ENCODE peak calls at places on chromosome 19, in six cellular contexts. T, S, J, A, L and B are unnamed samples.

GRCh38 chr19:39304701-39305571 is 8.7 kb downstream of the IFNL1 start:
- DNase-seq in L (no peak), S (no peak), J (no peak), T (no peak), A (no peak), B (peak; percentile 59)

GRCh38 chr19:46495789-46496099 is at the start of gene PNMA8B:
- DNase-seq in L (peak; percentile 94), A (peak; percentile 96), T (peak; percentile 27), S (peak; percentile 67), J (peak; percentile 96), B (peak; percentile 95)

GRCh38 chr19:49468746-49469447 is 5.1 kb upstream of the FLT3LG start:
- DNase-seq in S (peak; percentile 17), L (peak; percentile 79), J (no peak), T (no peak), A (peak; percentile 94), B (peak; percentile 95)

GRCh38 chr19:10566658-10567410 is 1.0 kb upstream of the KRI1 start:
- DNase-seq in A (no peak), J (no peak), L (no peak), S (peak; percentile 34), T (no peak), B (no peak)

GRCh38 chr19:35143818-35144217 is 763 bp downstream of the FXYD7 start:
- DNase-seq in J (no peak), S (no peak), T (no peak), L (no peak), A (no peak), B (no peak)

GRCh38 chr19:44521370-44521769 is 8.1 kb downstream of the CEACAM20 start:
- DNase-seq in L (no peak), J (no peak), A (no peak), S (no peak), T (no peak), B (no peak)

GRCh38 chr19:35135389-35135909 is 590 bp upstream of the LGI4 start:
- DNase-seq in S (peak; percentile 66), J (peak; percentile 84), L (peak; percentile 96), T (peak; percentile 55), A (peak; percentile 84), B (peak; percentile 86)

GRCh38 chr19:56537442-56537841 is 1.3 kb upstream of the ZFP28 start:
- DNase-seq in A (no peak), S (no peak), L (no peak), J (no peak), T (no peak), B (no peak)

GRCh38 chr19:55213547-55213946 is 4.2 kb upstream of the PTPRH start:
- DNase-seq in T (no peak), A (no peak), S (no peak), L (no peak), J (no peak), B (no peak)

GRCh38 chr19:15284896-15285295 is 47.4 kb downstream of the BRD4 start:
- DNase-seq in T (no peak), A (no peak), S (no peak), J (no peak), L (no peak), B (no peak)

GRCh38 chr19:55175117-55175867 is 4.8 kb downstream of the SYT5 start:
- DNase-seq in T (no peak), J (no peak), L (peak; percentile 60), S (no peak), A (peak; percentile 67), B (no peak)

GRCh38 chr19:1455002-1455335 is 5.0 kb downstream of the APC2 start:
- DNase-seq in S (no peak), T (no peak), J (no peak), L (no peak), A (no peak), B (no peak)

GRCh38 chr19:49855676-49856573 is 5.0 kb downstream of the PTOV1 start:
- DNase-seq in T (no peak), S (no peak), A (no peak), J (no peak), L (no peak), B (no peak)

GRCh38 chr19:50308991-50309390 is 20.2 kb downstream of the KCNC3 start:
- DNase-seq in A (no peak), T (no peak), J (no peak), L (no peak), S (no peak), B (no peak)

GRCh38 chr19:6769006-6769637 is 1.9 kb upstream of the SH2D3A start:
- DNase-seq in T (peak; percentile 19), J (no peak), L (peak; percentile 56), A (peak; percentile 62), S (peak; percentile 28), B (peak; percentile 66)

GRCh38 chr19:49746206-49746958 is 16.7 kb downstream of the TSKS start:
- DNase-seq in L (peak; percentile 97), A (peak; percentile 98), J (no peak), T (no peak), S (no peak), B (peak; percentile 94)

GRCh38 chr19:43624933-43625332 is 5.5 kb upstream of the ZNF428 start:
- DNase-seq in T (peak; percentile 8), L (peak; percentile 96), S (peak; percentile 37), A (peak; percentile 96), J (no peak), B (peak; percentile 94)

GRCh38 chr19:47713046-47714021 is at the start of gene EHD2:
- DNase-seq in T (peak; percentile 76), S (peak; percentile 76), L (peak; percentile 89), A (peak; percentile 64), J (no peak), B (peak; percentile 55)

GRCh38 chr19:6187374-6187773 is 51.9 kb downstream of the ACSBG2 start:
- DNase-seq in T (no peak), S (no peak), J (no peak), A (no peak), L (no peak), B (no peak)

GRCh38 chr19:36081894-36082293 is 27.2 kb downstream of the WDR62 start:
- DNase-seq in L (no peak), J (no peak), S (no peak), T (no peak), A (no peak), B (no peak)

GRCh38 chr19:10780368-10780767 is 55.6 kb downstream of the TMED1 start:
- DNase-seq in L (no peak), J (no peak), S (peak; percentile 93), T (peak; percentile 54), A (no peak), B (no peak)

GRCh38 chr19:46124638-46125115 is at the start of gene IGFL3:
- DNase-seq in T (peak; percentile 34), J (no peak), S (no peak), L (no peak), A (no peak), B (peak; percentile 16)

GRCh38 chr19:21314676-21315075 is 14.5 kb downstream of the ZNF708 start:
- DNase-seq in A (no peak), T (peak; percentile 5), S (peak; percentile 91), L (no peak), J (no peak), B (no peak)

DNA sequence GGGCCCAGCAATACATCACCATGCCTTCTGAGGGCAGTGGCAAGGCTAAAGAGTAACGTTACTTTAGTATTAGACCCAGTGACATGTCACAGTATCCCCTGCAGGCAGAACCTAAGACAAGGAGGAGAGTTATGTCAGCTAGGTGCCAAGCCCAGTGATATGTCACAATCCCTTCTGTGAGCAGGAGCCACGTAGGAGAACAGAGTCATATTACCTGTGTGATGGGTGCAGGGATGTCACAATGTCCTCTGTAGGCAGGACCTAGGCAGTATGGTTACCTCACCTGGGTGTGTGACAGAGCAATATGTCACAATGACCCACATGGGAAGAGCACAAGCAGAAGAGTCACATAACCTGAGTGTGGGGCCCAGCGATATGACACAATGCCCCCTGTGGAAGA is 121.8 kb downstream of the ZNF675 start:
- DNase-seq in L (no peak), J (no peak), T (no peak), A (no peak), S (no peak), B (no peak)
- H3K9ac ChIP-seq in L (no peak overlapping the region), J (no peak overlapping the region), T (no peak overlapping the region), A (no peak overlapping the region), S (no peak overlapping the region), B (no peak overlapping the region)

GRCh38 chr19:32231691-32232090 is 113.7 kb upstream of the ZNF507 start:
- DNase-seq in T (no peak), L (peak; percentile 24), J (no peak), A (no peak), S (no peak), B (no peak)

GRCh38 chr19:32232449-32232848 is 113.0 kb upstream of the ZNF507 start:
- DNase-seq in L (peak; percentile 22), T (no peak), A (no peak), J (no peak), S (no peak), B (no peak)

GRCh38 chr19:32234663-32235217 is 110.7 kb upstream of the ZNF507 start:
- DNase-seq in A (no peak), S (no peak), L (no peak), T (no peak), J (no peak), B (no peak)

GRCh38 chr19:32233885-32234284 is 111.5 kb upstream of the ZNF507 start:
- DNase-seq in J (no peak), L (no peak), A (no peak), S (no peak), T (no peak), B (no peak)

DNA sequence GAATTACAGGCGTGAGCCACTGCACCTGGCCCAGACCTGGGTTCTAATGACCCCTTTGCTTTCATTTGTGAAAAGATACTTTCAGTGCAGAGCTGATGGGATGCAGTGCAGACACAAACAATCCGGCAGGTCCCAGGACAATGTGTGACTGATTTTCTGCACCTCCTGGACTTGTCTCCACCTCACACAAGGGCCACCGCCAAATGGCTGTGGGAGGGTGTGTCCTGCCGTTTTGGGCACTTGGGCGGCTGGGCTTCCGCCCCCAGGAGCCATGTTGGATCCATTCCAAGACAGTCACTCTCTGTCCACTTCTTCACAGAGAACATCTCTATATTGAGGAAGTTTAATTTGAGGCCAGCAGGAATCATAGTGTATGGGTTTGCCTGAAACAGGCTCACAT is 112.3 kb upstream of the ZNF507 start:
- DNase-seq in L (peak; percentile 27), S (no peak), T (no peak), J (no peak), A (no peak), B (no peak)
- H2BK15ac ChIP-seq in L (no peak overlapping the region), S (no peak overlapping the region), T (no peak overlapping the region), J (no peak overlapping the region), A (no peak overlapping the region), B (no peak overlapping the region)

DNA sequence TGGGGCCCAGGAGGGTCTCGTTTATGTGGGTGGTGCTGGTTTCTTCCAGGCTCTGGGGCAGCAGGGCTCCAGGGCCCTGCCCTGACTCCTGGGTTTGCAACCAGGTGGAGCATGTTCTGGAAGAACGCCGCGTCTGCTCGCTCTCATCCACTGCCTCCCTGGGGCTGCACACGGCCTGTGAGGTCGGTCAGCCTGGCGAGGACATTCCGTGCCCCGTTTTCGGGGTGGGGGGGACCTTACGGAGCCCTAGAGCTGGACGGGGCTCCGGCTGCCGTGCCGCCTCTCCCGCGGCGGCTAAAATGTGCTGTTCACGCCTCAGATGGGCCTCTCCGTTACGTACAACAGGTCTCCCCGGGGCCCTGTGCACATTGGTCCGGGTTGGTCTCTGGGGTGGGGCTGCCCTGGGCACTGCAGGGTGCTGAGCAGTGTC is 3.3 kb downstream of the GNA11 start:
- DNase-seq in J (no peak), T (no peak), L (no peak), S (no peak), A (no peak), B (no peak)
- H3K9ac ChIP-seq in J (peak overlapping the region; percentile 44), T (no peak overlapping the region), L (no peak overlapping the region), S (peak overlapping the region; percentile 95), A (no peak overlapping the region), B (no peak overlapping the region)

DNA sequence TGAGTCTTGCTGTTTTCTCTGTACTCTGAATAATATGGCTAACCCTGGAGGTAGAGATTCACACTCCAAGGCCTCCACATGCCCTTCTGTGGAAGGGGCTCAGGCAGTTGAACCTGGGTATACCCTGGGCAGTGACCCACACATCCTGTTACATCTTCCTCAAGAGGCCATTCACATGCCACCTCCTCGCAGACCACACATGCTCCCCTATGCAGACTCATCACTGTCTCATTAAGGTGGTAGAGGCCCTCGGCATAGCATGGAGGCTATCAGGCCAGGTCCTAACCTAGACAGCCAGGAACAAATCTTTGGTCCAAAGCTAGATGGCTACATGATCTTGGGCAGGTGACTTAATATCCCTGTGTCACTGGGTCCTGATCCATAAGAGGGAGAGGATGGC is 363.9 kb upstream of the ZNF507 start:
- DNase-seq in A (no peak), S (no peak), T (no peak), J (no peak), L (peak; percentile 16), B (no peak)
- H2BK15ac ChIP-seq in A (no peak overlapping the region), S (no peak overlapping the region), T (no peak overlapping the region), J (no peak overlapping the region), L (no peak overlapping the region), B (no peak overlapping the region)